ENCODE peak calls at places on chromosome X, in eight cellular contexts. E is neural progenitor cell, W is GM23338, L is HCT116, C is MM.1S, Q is PC-3, T is SK-N-SH, G is OCI-LY7. S is an unnamed sample.
A peak's percentile ranks its signal among the peaks of the same experiment; 100 is the strongest.

GRCh38 chrX:13261348-13261747 is 58.5 kb downstream of the ATXN3L start:
- DNase-seq in E (no peak), Q (no peak), W (no peak), T (no peak), G (no peak), C (no peak), L (no peak), S (no peak)

GRCh38 chrX:14528629-14529287 is 578 bp upstream of the GLRA2 start:
- DNase-seq in E (peak; percentile 71), C (peak; percentile 44), Q (peak; percentile 71), L (peak; percentile 13), W (peak; percentile 76), T (peak; percentile 27), G (peak; percentile 17), S (peak; percentile 71)

GRCh38 chrX:56025872-56026571 is 206.1 kb upstream of the KLF8 start:
- DNase-seq in G (no peak), W (no peak), T (no peak), L (no peak), C (no peak), E (no peak), Q (no peak), S (no peak)

GRCh38 chrX:20042221-20042620 is 51.4 kb upstream of the BCLAF3 start:
- DNase-seq in Q (peak; percentile 59), E (no peak), G (no peak), T (no peak), C (no peak), L (no peak), W (no peak), S (no peak)

GRCh38 chrX:76555816-76556215 is 128.3 kb downstream of the MAGEE1 start:
- DNase-seq in W (peak; percentile 70), T (peak; percentile 2), C (peak; percentile 73), L (peak; percentile 33), E (peak; percentile 78), G (peak; percentile 61), Q (peak; percentile 62), S (peak; percentile 17)

GRCh38 chrX:49915352-49916222 is 6.8 kb upstream of the CLCN5 start:
- DNase-seq in T (peak; percentile 44), Q (peak; percentile 69), E (peak; percentile 61), G (peak; percentile 57), L (peak; percentile 40), C (peak; percentile 58), W (peak; percentile 59), S (peak; percentile 68)

GRCh38 chrX:44621088-44621487 is 78.4 kb upstream of the FUNDC1 start:
- DNase-seq in L (no peak), C (no peak), E (no peak), Q (no peak), G (no peak), T (no peak), W (no peak), S (peak; percentile 40)

GRCh38 chrX:42530027-42530426 is 247.9 kb downstream of the PPP1R2C start:
- DNase-seq in W (peak; percentile 32), C (no peak), G (no peak), L (no peak), T (no peak), Q (peak; percentile 25), E (no peak), S (peak; percentile 38)

GRCh38 chrX:425056-425455 is 38.3 kb upstream of the PPP2R3B start:
- DNase-seq in L (no peak), E (no peak), C (no peak), W (no peak), G (no peak), T (no peak), Q (no peak), S (no peak)

GRCh38 chrX:115233497-115234219 is at the start of gene LRCH2:
- DNase-seq in G (no peak), C (no peak), L (no peak), W (peak; percentile 55), Q (no peak), E (peak; percentile 86), T (peak; percentile 86), S (peak; percentile 76)

GRCh38 chrX:132491191-132491590 is 2.4 kb upstream of the MBNL3 start:
- DNase-seq in C (peak; percentile 63), G (peak; percentile 73), T (no peak), E (no peak), Q (peak; percentile 79), L (no peak), W (peak; percentile 23), S (peak; percentile 19)

GRCh38 chrX:2677764-2678163 is 13.3 kb upstream of the CD99 start:
- DNase-seq in T (no peak), W (no peak), G (no peak), L (peak; percentile 40), Q (peak; percentile 89), E (no peak), C (no peak), S (peak; percentile 80)

GRCh38 chrX:136866337-136867095 is 14.0 kb downstream of the RBMX start:
- DNase-seq in G (no peak), E (no peak), Q (no peak), L (no peak), T (no peak), W (peak; percentile 10), C (no peak), S (no peak)

GRCh38 chrX:70769659-70770232 is 138.8 kb downstream of the TEX11 start:
- DNase-seq in Q (peak; percentile 43), T (peak; percentile 8), L (no peak), G (peak; percentile 10), E (no peak), C (peak; percentile 17), W (peak; percentile 4), S (no peak)

GRCh38 chrX:150205011-150205410 is 158.1 kb upstream of the MAMLD1 start:
- DNase-seq in L (no peak), Q (no peak), T (peak; percentile 27), C (no peak), G (no peak), W (peak; percentile 2), E (no peak), S (no peak)

GRCh38 chrX:68508799-68509198 is 9.9 kb downstream of the YIPF6 start:
- DNase-seq in G (no peak), T (no peak), W (peak; percentile 45), Q (peak; percentile 3), L (no peak), C (no peak), E (peak; percentile 18), S (no peak)

DNA sequence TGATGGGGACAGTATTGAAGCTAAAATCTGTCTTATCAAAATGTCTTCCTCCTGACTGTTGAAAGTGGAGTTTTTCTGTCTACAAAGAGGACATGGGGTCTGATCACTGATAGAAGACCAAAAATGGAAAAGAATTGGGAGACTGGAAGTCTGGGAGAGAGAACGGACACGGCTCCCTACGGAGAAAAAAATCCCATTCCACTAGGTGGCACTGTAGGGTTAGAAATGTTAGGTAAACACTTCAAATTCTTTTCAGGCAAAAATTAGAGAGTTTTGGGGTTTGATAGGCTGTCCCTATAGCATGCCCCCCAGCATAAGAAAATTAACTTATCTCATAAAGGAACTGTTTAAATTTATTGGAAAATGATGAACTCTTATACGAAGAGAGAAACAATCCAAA is 200.5 kb downstream of the FAM133A start:
- DNase-seq in E (peak; percentile 77), Q (peak; percentile 63), W (peak; percentile 76), T (peak; percentile 16), G (peak; percentile 0), L (no peak), C (peak; percentile 40), S (peak; percentile 72)
- TF ChIP-seq CTCF in E (peak; percentile 84), Q (peak; percentile 71), W (peak; percentile 64), T (peak; percentile 73), G (peak; percentile 65), L (no peak), C (peak; percentile 67), S (peak; percentile 90)

DNA sequence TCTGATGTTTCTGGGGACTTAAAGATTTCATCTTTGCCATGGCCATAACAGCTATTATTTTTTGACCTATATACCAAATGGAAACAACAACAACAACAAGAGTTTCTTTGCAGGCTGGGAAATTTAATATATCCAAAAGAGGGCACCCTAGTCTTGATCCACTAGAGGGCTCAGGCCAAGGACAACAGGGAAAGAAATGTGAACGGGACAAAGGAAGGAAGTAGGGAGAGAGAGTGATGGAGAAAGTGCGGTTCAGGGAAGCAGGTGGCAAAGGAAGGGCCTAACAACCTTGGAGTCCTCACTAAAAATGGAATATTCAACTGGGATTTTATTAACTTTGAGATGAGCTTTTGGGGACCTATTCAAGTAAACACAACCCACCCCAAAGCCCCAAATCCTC is 67.8 kb upstream of the SCML1 start:
- DNase-seq in L (no peak), G (no peak), T (no peak), C (no peak), Q (no peak), E (no peak), W (peak; percentile 39), S (no peak)
- TF ChIP-seq EZH2phosphoT487 in L (no peak), G (no peak), T (no peak), C (no peak), Q (no peak), E (no peak), W (no peak), S (no peak)

DNA sequence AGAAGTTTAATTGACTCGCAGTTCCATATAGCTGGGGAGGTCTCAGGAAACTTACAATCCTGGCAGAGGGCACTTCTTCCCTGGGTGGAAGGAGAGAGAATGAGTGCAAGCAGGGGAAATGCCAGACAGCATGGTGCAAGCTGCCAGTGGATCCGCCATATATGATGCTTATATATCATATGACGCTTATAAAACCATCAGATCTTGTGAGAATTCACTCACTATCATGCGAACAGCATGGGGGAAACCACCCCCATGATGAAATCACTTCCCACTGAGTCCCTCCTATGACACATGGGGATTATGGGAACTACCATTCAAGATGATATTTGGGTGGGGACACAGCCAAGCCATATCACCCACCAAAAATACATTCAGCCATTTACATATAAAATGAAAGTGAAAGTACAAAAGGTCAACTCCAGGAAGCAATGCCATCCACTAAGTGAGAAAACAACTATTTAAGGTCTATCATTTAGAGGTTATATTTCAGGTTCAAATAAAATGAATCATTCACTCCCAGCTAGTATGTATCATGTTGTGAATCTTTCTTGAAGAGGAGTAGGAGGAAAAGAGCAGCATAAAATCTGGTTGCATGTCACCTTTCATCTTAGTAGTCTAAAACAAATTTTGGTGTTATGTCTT is 20.3 kb upstream of the DYNLT3 start:
- DNase-seq in L (no peak), E (no peak), Q (no peak), T (no peak), W (no peak), C (no peak), G (no peak), S (no peak)
- H3K27ac ChIP-seq in L (no peak overlapping the region), E (no peak overlapping the region), Q (no peak overlapping the region), T (no peak overlapping the region), W (no peak overlapping the region), C (no peak overlapping the region), G (no peak overlapping the region), S (no peak overlapping the region)

DNA sequence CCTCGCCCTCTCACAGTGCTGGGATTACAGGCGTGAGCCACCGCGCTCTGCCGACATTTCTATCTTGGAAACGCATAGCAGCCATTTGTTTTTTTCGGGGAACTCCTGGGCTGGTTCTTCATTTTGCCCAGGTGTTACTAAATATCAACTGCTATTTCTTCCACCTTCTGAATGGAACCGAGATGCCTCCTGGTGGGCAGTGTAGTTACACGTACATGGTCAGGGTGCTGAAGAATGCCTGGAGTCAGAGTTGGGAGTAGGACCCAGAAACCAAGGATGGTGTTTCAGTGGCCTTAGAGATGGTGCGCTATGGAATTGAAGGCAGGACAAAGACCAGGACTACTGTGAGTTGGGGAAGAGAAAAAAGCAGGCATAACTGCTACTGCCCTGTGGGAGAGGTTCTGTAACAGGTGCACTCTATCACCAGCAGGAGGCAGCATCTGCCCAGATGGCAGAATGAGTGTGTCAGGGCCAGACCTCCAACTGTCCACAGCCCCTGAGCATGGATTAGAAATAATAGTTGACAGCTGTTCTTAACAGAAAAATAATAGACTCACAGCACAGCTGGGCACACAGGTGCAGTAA is 81.7 kb downstream of the ZC4H2 start:
- DNase-seq in C (peak; percentile 27), E (peak; percentile 69), W (peak; percentile 64), Q (peak; percentile 64), L (peak; percentile 12), G (peak; percentile 54), T (peak; percentile 25), S (peak; percentile 44)
- TF ChIP-seq CTCF in C (peak; percentile 59), E (peak; percentile 68), W (peak; percentile 64), Q (peak; percentile 82), L (peak; percentile 69), G (peak; percentile 78), T (peak; percentile 57), S (peak; percentile 57)

GRCh38 chrX:9429767-9430166 is 35.1 kb upstream of the TBL1X start:
- DNase-seq in T (peak; percentile 25), E (no peak), C (no peak), L (no peak), G (no peak), W (no peak), Q (no peak), S (no peak)
- TF ChIP-seq EZH2phosphoT487 in T (no peak), E (no peak), C (no peak), L (no peak), G (no peak), W (no peak), Q (no peak), S (no peak)